ENCODE peak calls at places on chromosomes 11 and 22, in eight cellular contexts. B, J, A, S, Y, R, F and M are unnamed samples.

GRCh38 chr22:41290262-41291221 is 4.6 kb upstream of the RANGAP1 start:
- DNase-seq in B (peak), Y (peak), R (no peak), F (no peak), S (no peak), A (peak), J (peak), M (no peak)

GRCh38 chr22:35313311-35314121 is 13.8 kb downstream of the TOM1 start:
- DNase-seq in F (peak), R (no peak), A (peak), B (no peak), J (peak), S (no peak), Y (peak), M (no peak)

GRCh38 chr11:62925745-62926668 is 4.8 kb upstream of the CHRM1 start:
- DNase-seq in A (no peak), R (no peak), F (no peak), S (no peak), J (no peak), Y (no peak), B (peak), M (no peak)

GRCh38 chr11:32062540-32062939 is 28.3 kb upstream of the RCN1 start:
- DNase-seq in F (no peak), A (no peak), R (no peak), B (no peak), S (no peak), J (no peak), Y (no peak), M (no peak)

GRCh38 chr11:134939905-134940304 is 527.9 kb upstream of the B3GAT1 start:
- DNase-seq in A (no peak), R (no peak), S (no peak), F (peak), B (no peak), Y (peak), J (no peak), M (no peak)

GRCh38 chr11:122756417-122756816 is 81.9 kb upstream of the CRTAM start:
- DNase-seq in F (no peak), J (no peak), S (peak), A (no peak), Y (no peak), B (no peak), R (no peak), M (no peak)

GRCh38 chr11:69497221-69497787 is 15.8 kb downstream of the LINC01488 start:
- DNase-seq in F (peak), R (no peak), Y (peak), S (no peak), A (peak), J (peak), B (peak), M (no peak)

GRCh38 chr11:124172076-124172475 is 11.1 kb upstream of the OR10D3 start:
- DNase-seq in J (no peak), B (no peak), S (no peak), A (no peak), R (no peak), Y (no peak), F (no peak), M (no peak)

GRCh38 chr11:16194566-16194965 is 161.8 kb downstream of the SOX6 start:
- DNase-seq in S (no peak), F (no peak), J (no peak), B (peak), Y (no peak), R (no peak), A (peak), M (no peak)

GRCh38 chr11:31628111-31628510 is 118.5 kb downstream of the ELP4 start:
- DNase-seq in Y (no peak), F (no peak), B (no peak), J (no peak), S (no peak), A (no peak), R (no peak), M (no peak)

GRCh38 chr11:3994030-3994640 is 100.5 kb upstream of the RRM1 start:
- DNase-seq in A (peak), S (no peak), B (no peak), F (no peak), J (no peak), R (no peak), Y (peak), M (no peak)

GRCh38 chr11:35146074-35146521 is 7.1 kb downstream of the CD44 start:
- DNase-seq in R (no peak), A (no peak), S (no peak), B (no peak), F (no peak), Y (no peak), J (no peak), M (peak)

GRCh38 chr22:49046546-49047305 is 780.9 kb downstream of the BRD1 start:
- DNase-seq in R (no peak), A (no peak), F (peak), B (no peak), Y (peak), S (peak), J (no peak), M (peak)

GRCh38 chr22:19480173-19480568 is 451 bp downstream of the CDC45 start:
- DNase-seq in F (no peak), B (no peak), S (peak), Y (peak), J (no peak), R (no peak), A (no peak), M (no peak)
- H3K4me3 ChIP-seq in F (peak), B (peak), S (peak), Y (peak), J (peak), R (peak), A (peak), M (peak)

GRCh38 chr11:86577663-86578636 is 94.5 kb downstream of the ME3 start:
- DNase-seq in B (no peak), F (peak), A (peak), J (peak), S (no peak), Y (peak), R (no peak), M (no peak)
- TF ChIP-seq CTCF in B (no peak), F (no peak), A (no peak), J (no peak), S (no peak), Y (no peak), R (no peak), M (no peak)

GRCh38 chr11:1305063-1305495 is 4.4 kb downstream of the TOLLIP start:
- DNase-seq in S (no peak), B (no peak), Y (no peak), J (no peak), A (no peak), F (no peak), R (no peak), M (no peak)

GRCh38 chr11:1303196-1303821 is 6.1 kb downstream of the TOLLIP start:
- DNase-seq in R (no peak), A (no peak), S (no peak), F (peak), J (no peak), B (peak), Y (no peak), M (no peak)

GRCh38 chr11:1304376-1304775 is 5.1 kb downstream of the TOLLIP start:
- DNase-seq in F (no peak), R (no peak), A (no peak), S (no peak), Y (peak), B (no peak), J (no peak), M (no peak)

GRCh38 chr11:1302461-1303073 is 6.9 kb downstream of the TOLLIP start:
- DNase-seq in J (no peak), F (no peak), Y (peak), A (no peak), B (no peak), R (no peak), S (no peak), M (no peak)

GRCh38 chr11:1303973-1304372 is 5.5 kb downstream of the TOLLIP start:
- DNase-seq in Y (no peak), S (no peak), B (no peak), A (no peak), F (peak), J (no peak), R (no peak), M (no peak)
- H3K4me3 ChIP-seq in Y (peak), S (no peak), B (no peak), A (no peak), F (no peak), J (no peak), R (no peak), M (no peak)

DNA sequence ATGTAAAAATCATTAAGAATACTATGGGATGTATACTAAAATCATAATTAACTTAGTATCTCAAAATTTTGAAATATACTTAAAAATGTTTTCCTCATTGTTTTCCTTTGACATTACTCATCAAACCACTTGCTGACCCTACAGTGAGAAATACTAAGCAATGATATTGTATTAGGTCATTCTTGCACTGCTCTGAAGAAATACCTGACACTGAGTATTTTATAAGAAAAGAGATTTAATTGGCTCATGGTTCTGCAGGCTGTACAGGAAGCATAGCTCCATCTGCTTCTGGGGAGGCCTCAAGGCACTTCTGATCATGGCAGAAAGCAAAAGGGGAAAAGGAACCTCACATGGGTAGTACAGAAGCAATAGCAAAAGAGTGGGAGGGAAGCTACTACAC is 950.9 kb upstream of the CHORDC1 start:
- DNase-seq in Y (no peak), B (no peak), R (no peak), J (no peak), F (no peak), S (no peak), A (peak), M (no peak)
- TF ChIP-seq CTCF in Y (no peak), B (no peak), R (no peak), J (no peak), F (no peak), S (no peak), A (no peak), M (no peak)